ENCODE peak calls at places on chromosome 2, in four cellular contexts. R is thoracic aorta, U is body of pancreas, T is hepatocyte. S is an unnamed sample.

GRCh38 chr2:69384618-69385081 is 2.4 kb downstream of the GFPT1 start:
- DNase-seq in U (no peak), R (no peak), T (no peak), S (no peak)

GRCh38 chr2:145874466-145874865 is 1354.5 kb upstream of the ZEB2 start:
- DNase-seq in U (no peak), R (no peak), T (no peak), S (no peak)

GRCh38 chr2:30408961-30409387 is 38.1 kb upstream of the LCLAT1 start:
- DNase-seq in U (no peak), T (no peak), R (no peak), S (no peak)

GRCh38 chr2:119645173-119645846 is 33.7 kb upstream of the TMEM177 start:
- DNase-seq in U (no peak), T (no peak), R (no peak), S (peak)

GRCh38 chr2:19635951-19636505 is 265.8 kb downstream of the TTC32 start:
- DNase-seq in T (no peak), U (no peak), R (no peak), S (no peak)

GRCh38 chr2:55966431-55967118 is 43.0 kb upstream of the EFEMP1 start:
- DNase-seq in U (peak), R (peak), T (peak), S (no peak)

GRCh38 chr2:241904791-241905710 is 35.5 kb downstream of the RTP5 start:
- DNase-seq in R (no peak), T (no peak), U (peak), S (no peak)

GRCh38 chr2:75133621-75134020 is 65.7 kb downstream of the TACR1 start:
- DNase-seq in T (no peak), U (no peak), R (no peak), S (no peak)

GRCh38 chr2:64945973-64946736 is 43.0 kb upstream of the SLC1A4 start:
- DNase-seq in T (no peak), R (no peak), U (peak), S (no peak)

GRCh38 chr2:109385506-109385905 is 228.3 kb downstream of the SEPTIN10 start:
- DNase-seq in T (no peak), R (no peak), U (no peak), S (no peak)

GRCh38 chr2:62195421-62196277 is at the start of gene B3GNT2:
- DNase-seq in R (peak), T (peak), U (peak), S (peak)

GRCh38 chr2:62197609-62198236 is 1.8 kb downstream of the B3GNT2 start:
- DNase-seq in T (peak), U (peak), R (no peak), S (peak)

GRCh38 chr2:62197017-62197586 is 1.2 kb downstream of the B3GNT2 start:
- DNase-seq in R (no peak), T (peak), U (peak), S (peak)

GRCh38 chr2:62194558-62195420 is 1.1 kb upstream of the B3GNT2 start:
- DNase-seq in T (no peak), U (no peak), R (no peak), S (no peak)

GRCh38 chr2:62196278-62196901 is 475 bp downstream of the B3GNT2 start:
- DNase-seq in U (peak), R (no peak), T (peak), S (peak)
- TF ChIP-seq CTCF in U (no peak), R (no peak), T (no peak), S (no peak)

DNA sequence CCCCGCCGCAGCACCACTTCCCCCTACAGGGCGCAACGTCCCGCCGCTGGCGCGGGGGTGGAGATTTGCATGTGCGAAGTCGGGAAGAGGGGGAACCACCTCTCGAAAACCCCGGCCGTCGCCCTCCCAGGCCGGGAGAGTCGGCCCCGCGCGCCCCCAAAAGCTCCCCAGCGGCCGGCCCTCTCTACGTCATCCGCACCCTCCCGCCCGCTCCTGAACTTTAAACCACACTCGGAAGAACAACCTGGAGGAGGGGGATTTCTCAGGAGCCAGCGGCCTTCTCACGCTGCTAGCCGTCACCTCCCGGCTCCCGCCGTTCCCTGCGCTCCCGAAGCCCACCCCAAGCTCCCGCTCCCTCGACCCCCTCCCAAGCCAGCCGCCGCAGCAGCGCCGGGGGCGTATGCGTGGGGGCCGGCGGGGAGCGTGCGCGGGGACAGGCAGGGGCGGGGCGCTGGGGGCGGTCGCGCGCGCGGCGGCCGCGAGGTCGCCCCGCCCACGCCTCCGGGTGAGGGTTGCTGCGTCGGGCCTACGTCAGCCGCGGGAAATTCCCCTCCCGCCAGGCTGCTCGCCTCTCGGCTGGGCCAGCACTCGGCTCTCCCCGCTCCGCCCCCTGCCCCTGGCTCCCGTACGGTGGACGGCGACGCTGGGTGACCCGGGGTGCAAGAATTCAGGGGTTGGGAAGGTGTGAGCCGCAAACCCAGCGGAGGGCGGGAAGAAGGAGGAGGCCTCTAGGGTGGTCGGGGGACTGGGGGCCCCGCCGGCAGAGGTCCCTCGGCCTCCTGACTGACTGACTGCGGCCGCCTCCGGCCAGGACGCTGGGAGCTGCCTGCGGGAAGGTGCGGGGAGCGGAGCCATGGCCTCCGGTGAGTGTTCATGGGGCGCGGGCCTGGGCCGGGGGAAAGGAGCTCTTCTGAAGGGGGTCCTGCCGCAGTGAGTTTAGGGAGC is at the start of gene REL:
- DNase-seq in R (peak), U (peak), T (peak), S (peak)
- TF ChIP-seq CTCF in R (peak), U (peak), T (peak), S (no peak)

GRCh38 chr2:128318776-128319456 is at the start of gene HS6ST1:
- DNase-seq in R (no peak), U (peak), T (peak), S (peak)

GRCh38 chr2:128317186-128317897 is 1.3 kb downstream of the HS6ST1 start:
- DNase-seq in U (peak), R (no peak), T (peak), S (peak)

GRCh38 chr2:128315829-128316776 is 2.6 kb downstream of the HS6ST1 start:
- DNase-seq in R (no peak), U (no peak), T (peak), S (no peak)

GRCh38 chr2:128315122-128315828 is 3.4 kb downstream of the HS6ST1 start:
- DNase-seq in R (no peak), U (no peak), T (peak), S (no peak)

DNA sequence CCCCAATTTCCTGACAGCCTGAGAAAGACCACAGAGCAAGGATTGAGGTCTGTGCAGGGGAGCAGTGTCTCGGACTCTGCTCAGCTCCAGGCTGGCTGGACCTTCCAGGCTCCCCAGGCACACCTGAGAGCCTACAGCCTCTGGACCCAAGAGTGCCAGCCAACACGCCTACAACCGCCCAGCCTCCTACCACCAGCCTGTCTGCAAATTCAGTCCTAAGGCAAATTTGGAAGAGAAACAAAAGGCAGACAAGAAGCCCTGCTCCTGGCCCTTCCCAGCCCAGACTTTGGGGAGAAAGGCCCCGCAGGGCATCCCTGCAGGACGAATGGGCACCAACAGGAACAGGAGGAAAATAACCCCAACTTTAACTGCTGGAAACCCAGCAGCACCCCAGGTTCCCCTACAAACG is 1.9 kb downstream of the HS6ST1 start:
- DNase-seq in R (no peak), U (no peak), T (peak), S (no peak)
- TF ChIP-seq CTCF in R (no peak), U (no peak), T (no peak), S (no peak)

DNA sequence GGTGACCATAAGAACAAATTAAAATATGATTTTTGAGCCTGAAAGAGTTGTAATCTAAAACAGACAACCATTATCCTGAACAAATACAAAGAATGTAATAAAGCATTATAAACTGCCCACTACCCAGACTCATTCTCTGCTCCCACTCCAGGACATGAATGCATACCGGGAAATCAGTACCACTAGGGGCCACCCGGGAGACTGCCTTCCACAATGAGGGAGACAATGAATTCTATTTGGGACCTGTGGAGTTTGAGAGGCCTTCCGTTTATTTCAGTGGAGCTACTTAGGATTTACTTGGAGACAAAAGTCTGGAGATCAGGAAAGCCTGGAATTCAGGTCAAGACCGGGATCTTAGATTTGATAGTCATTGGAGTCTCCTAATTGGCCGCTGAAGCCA is 50.0 kb downstream of the NAB1 start:
- DNase-seq in U (no peak), T (no peak), R (no peak), S (peak)
- TF ChIP-seq CTCF in U (no peak), T (peak), R (no peak), S (peak)

GRCh38 chr2:197813093-197813787 is 8.8 kb downstream of the PLCL1 start:
- DNase-seq in T (peak), R (no peak), U (no peak), S (peak)
- TF ChIP-seq CTCF in T (peak), R (peak), U (peak), S (peak)

GRCh38 chr2:59884166-59884565 is 669.3 kb downstream of the BCL11A start:
- DNase-seq in T (no peak), R (no peak), U (no peak), S (no peak)
- TF ChIP-seq CTCF in T (no peak), R (no peak), U (no peak), S (no peak)

GRCh38 chr2:163132850-163133249 is 294.3 kb upstream of the KCNH7 start:
- DNase-seq in U (no peak), R (no peak), T (no peak), S (no peak)
- TF ChIP-seq CTCF in U (peak), R (no peak), T (peak), S (peak)

GRCh38 chr2:3424171-3424795 is 44.8 kb downstream of the TRAPPC12 start:
- DNase-seq in R (no peak), T (no peak), U (no peak), S (no peak)
- TF ChIP-seq CTCF in R (no peak), T (no peak), U (no peak), S (peak)

S was measured in Calu3.